ENCODE peak calls at places on chromosomes 2 and 18, in five cellular contexts. K is heart left ventricle, T is lower lobe of right lung, H is endodermal cell, I is upper lobe of right lung. U is an unnamed sample.

GRCh38 chr2:241125626-241126025 is 23.5 kb upstream of the MTERF4 start:
- DNase-seq in K (no peak), T (peak; percentile 31), H (no peak), I (peak; percentile 58), U (no peak)

GRCh38 chr2:75846683-75847190 is 136.0 kb upstream of the GCFC2 start:
- DNase-seq in K (no peak), T (no peak), H (no peak), I (no peak), U (no peak)

GRCh38 chr2:6823111-6823510 is 42.6 kb downstream of the CMPK2 start:
- DNase-seq in K (no peak), T (no peak), H (no peak), I (no peak), U (no peak)

GRCh38 chr2:25825238-25825637 is 53.0 kb downstream of the ASXL2 start:
- DNase-seq in K (no peak), T (no peak), H (no peak), I (no peak), U (no peak)

GRCh38 chr2:224563537-224563936 is 21.6 kb downstream of the CUL3 start:
- DNase-seq in K (no peak), T (no peak), H (no peak), I (no peak), U (no peak)

GRCh38 chr2:201808070-201808469 is 1.7 kb downstream of the CDK15 start:
- DNase-seq in K (no peak), T (no peak), H (no peak), I (no peak), U (no peak)

GRCh38 chr2:53450885-53451284 is 316.7 kb upstream of the CHAC2 start:
- DNase-seq in K (no peak), T (peak; percentile 35), H (no peak), I (no peak), U (no peak)

GRCh38 chr2:64419591-64420165 is 34.3 kb upstream of the LGALSL start:
- DNase-seq in K (no peak), T (no peak), H (no peak), I (no peak), U (no peak)

GRCh38 chr2:183984871-183985270 is 613.5 kb upstream of the ZNF804A start:
- DNase-seq in K (no peak), T (no peak), H (no peak), I (no peak), U (no peak)

GRCh38 chr2:165725421-165725820 is 68.6 kb downstream of the GALNT3 start:
- DNase-seq in K (no peak), T (no peak), H (no peak), I (no peak), U (peak; percentile 19)

GRCh38 chr18:8625693-8626092 is 16.5 kb downstream of the RAB12 start:
- DNase-seq in K (no peak), T (no peak), H (no peak), I (no peak), U (no peak)

DNA sequence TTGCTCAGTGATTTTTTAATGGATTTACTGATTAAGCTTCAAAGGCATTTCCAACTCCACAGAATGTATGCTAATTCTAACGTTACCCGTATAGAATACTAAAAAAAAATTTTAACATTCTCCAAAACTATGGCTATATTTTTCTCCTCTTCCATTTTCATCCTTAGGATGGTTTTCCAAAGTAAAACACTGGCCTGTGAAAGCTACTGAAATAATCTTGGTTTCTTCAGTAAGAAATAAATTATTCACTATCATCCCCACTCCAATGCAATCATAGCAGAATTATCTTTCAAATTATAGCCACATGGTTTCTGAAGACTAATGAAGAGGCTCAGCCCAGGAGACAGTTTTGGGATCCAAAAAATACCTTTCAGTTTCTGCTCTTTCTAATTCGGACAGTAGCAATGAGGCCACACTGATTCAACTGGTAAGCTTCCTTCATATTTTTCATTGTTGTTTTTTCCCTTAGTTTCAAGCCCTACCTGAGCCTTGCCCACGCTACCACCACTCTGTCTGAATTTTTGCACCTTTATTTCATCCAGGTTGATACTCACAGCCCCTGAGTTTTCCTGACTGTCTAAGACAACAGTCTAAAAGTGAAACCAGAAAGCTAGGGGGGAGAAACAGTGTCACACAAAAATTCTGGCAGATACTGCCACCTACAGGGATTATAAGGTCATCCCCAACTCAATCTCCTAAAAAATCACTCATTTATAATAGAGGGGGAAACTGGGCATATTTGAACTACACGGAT is 887.9 kb downstream of the NRXN1 start:
- DNase-seq in K (no peak), T (no peak), H (peak; percentile 48), I (no peak), U (no peak)
- H3K4me3 ChIP-seq in K (no peak overlapping the region), T (peak overlapping the region; percentile 34), H (no peak overlapping the region), I (peak overlapping the region; percentile 37), U (peak overlapping the region; percentile 76)

GRCh38 chr2:102436284-102436683 is 13.3 kb downstream of the IL18RAP start:
- DNase-seq in K (peak; percentile 24), T (no peak), H (no peak), I (no peak), U (no peak)
- H3K27me3 ChIP-seq in K (no peaks in the 10 kb centered on the region), T (no peaks in the 10 kb centered on the region), H (no peaks in the 10 kb centered on the region), I (no peaks in the 10 kb centered on the region), U (no peaks in the 10 kb centered on the region)

DNA sequence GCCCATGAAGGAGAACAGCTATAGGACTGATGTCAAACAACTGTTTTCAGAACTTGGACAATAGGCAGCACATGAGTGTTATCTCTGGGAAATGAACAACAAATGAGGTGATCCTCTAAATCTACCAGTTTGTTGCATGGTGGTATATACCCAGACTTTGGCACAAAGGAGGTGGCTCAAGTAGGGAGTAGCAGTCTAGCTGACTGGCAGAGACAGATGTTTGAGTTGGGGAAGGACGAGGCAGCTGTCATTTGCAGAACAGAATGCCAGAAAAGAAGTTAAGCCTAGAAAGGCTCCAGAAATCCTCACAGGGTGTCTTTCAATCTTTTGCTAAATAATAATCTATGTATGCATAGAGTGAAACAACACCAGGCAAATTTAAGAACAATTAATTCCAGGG is 47.4 kb downstream of the RPE start:
- DNase-seq in K (no peak), T (no peak), H (no peak), I (no peak), U (no peak)
- H3K4me3 ChIP-seq in K (no peak overlapping the region), T (no peak overlapping the region), H (no peak overlapping the region), I (no peak overlapping the region), U (no peak overlapping the region)

DNA sequence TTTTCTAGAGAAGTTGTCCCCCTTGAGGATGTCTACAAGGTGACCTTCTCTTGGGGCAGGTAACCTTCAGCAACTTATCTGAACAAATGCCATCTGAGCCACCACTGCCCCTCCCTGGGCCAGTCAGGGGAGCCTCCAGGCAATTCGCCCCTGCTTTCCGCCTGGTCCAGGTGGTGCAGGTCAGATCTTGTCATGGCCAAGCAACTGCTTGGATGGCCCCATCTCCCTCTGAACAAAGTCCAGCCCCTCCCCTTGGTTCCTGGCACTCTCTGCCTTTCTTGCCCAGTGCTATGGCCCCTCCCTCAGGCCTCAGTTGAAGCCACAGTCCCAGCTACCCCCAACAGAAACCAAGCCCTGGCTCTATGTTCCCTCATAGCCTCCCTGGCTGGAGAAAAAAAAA is 138.7 kb downstream of the ALPK2 start:
- DNase-seq in K (no peak), T (no peak), H (no peak), I (no peak), U (no peak)
- H3K27me3 ChIP-seq in K (peaks cover 5% of the 10 kb centered on the region), T (no peaks in the 10 kb centered on the region), H (peaks cover 46% of the 10 kb centered on the region), I (peaks cover 7% of the 10 kb centered on the region), U (peaks cover 17% of the 10 kb centered on the region)

GRCh38 chr2:3421053-3421452 is 41.6 kb downstream of the TRAPPC12 start:
- DNase-seq in K (no peak), T (no peak), H (no peak), I (no peak), U (no peak)
- H3K4me3 ChIP-seq in K (no peak overlapping the region), T (no peak overlapping the region), H (no peak overlapping the region), I (no peak overlapping the region), U (no peak overlapping the region)

U was measured in keratinocyte.